ENCODE peak calls at places on chromosomes 1 and 21, in four cellular contexts. Z is RPMI8226, X is neural crest cell, G is amygdala. K is an unnamed sample.

GRCh38 chr1:232472485-232473041 is 157.4 kb downstream of the SIPA1L2 start:
- DNase-seq in Z (no peak), X (no peak), G (no peak), K (no peak)

GRCh38 chr1:83818916-83819315 is 180.0 kb downstream of the TTLL7 start:
- DNase-seq in Z (peak; percentile 5), X (no peak), G (no peak), K (no peak)

GRCh38 chr1:228118040-228118439 is 8.9 kb upstream of the MRPL55 start:
- DNase-seq in G (no peak), Z (no peak), X (no peak), K (no peak)

GRCh38 chr1:21633992-21634475 is 35.1 kb downstream of the RAP1GAP start:
- DNase-seq in X (no peak), Z (no peak), G (no peak), K (no peak)

GRCh38 chr1:171841931-171842723 is 829 bp downstream of the DNM3 start:
- DNase-seq in G (peak; percentile 31), X (peak; percentile 18), Z (no peak), K (peak; percentile 47)

GRCh38 chr1:75954594-75954993 is 22.4 kb upstream of the ASB17 start:
- DNase-seq in X (no peak), G (no peak), Z (no peak), K (no peak)

GRCh38 chr1:101128851-101129250 is 103.3 kb upstream of the DPH5 start:
- DNase-seq in X (no peak), Z (no peak), G (no peak), K (no peak)

GRCh38 chr21:45326169-45326833 is 38.6 kb upstream of the POFUT2 start:
- DNase-seq in G (no peak), X (peak; percentile 46), Z (peak; percentile 50), K (peak; percentile 33)

GRCh38 chr1:201307760-201308499 is 24.6 kb downstream of the PKP1 start:
- DNase-seq in X (no peak), Z (no peak), G (no peak), K (no peak)

GRCh38 chr1:186303911-186304310 is 71.1 kb downstream of the TPR start:
- DNase-seq in G (no peak), Z (no peak), X (no peak), K (no peak)

GRCh38 chr1:240649733-240650700 is 38.1 kb upstream of the GREM2 start:
- DNase-seq in G (no peak), Z (no peak), X (no peak), K (no peak)

GRCh38 chr21:27954806-27955205 is 987.9 kb upstream of the ADAMTS5 start:
- DNase-seq in G (no peak), Z (no peak), X (no peak), K (no peak)

GRCh38 chr1:185720633-185721272 is 13.4 kb upstream of the HMCN1 start:
- DNase-seq in G (no peak), Z (peak; percentile 31), X (no peak), K (no peak)

GRCh38 chr1:88763649-88764406 is 79.8 kb downstream of the PKN2 start:
- DNase-seq in Z (no peak), G (no peak), X (no peak), K (no peak)

GRCh38 chr21:27513825-27514224 is 546.9 kb upstream of the ADAMTS5 start:
- DNase-seq in X (no peak), G (no peak), Z (no peak), K (no peak)

GRCh38 chr1:147201276-147201675 is 23.9 kb downstream of the FMO5 start:
- DNase-seq in X (no peak), Z (peak; percentile 18), G (no peak), K (no peak)

GRCh38 chr1:159170639-159171038 is 776 bp upstream of the CADM3 start:
- DNase-seq in X (no peak), Z (no peak), G (no peak), K (no peak)

GRCh38 chr1:102726417-102726816 is 381.9 kb downstream of the COL11A1 start:
- DNase-seq in Z (no peak), X (no peak), G (no peak), K (no peak)

GRCh38 chr1:161357073-161357472 is 10.6 kb downstream of the CFAP126 start:
- DNase-seq in Z (no peak), X (no peak), G (no peak), K (no peak)

GRCh38 chr1:81802601-81803422 is 2.1 kb downstream of the ADGRL2 start:
- DNase-seq in X (peak; percentile 59), G (no peak), Z (peak; percentile 8), K (no peak)

GRCh38 chr1:28190337-28190979 is 14.0 kb upstream of the PTAFR start:
- DNase-seq in G (no peak), X (no peak), Z (peak; percentile 20), K (no peak)

GRCh38 chr1:157776971-157777386 is at the start of gene FCRL2:
- DNase-seq in X (no peak), G (no peak), Z (peak; percentile 65), K (no peak)

GRCh38 chr1:42845866-42846256 is 552 bp upstream of the ZNF691 start:
- DNase-seq in G (no peak), Z (no peak), X (no peak), K (no peak)

GRCh38 chr21:27397578-27397977 is 430.7 kb upstream of the ADAMTS5 start:
- DNase-seq in X (no peak), G (no peak), Z (no peak), K (no peak)

GRCh38 chr1:243313635-243314536 is 58.0 kb downstream of the SDCCAG8 start:
- DNase-seq in Z (no peak), X (no peak), G (no peak), K (no peak)

GRCh38 chr1:240739139-240739538 is 127.2 kb upstream of the GREM2 start:
- DNase-seq in Z (no peak), G (no peak), X (no peak), K (no peak)

GRCh38 chr1:112988367-112988766 is 32.4 kb upstream of the SLC16A1 start:
- DNase-seq in Z (no peak), G (no peak), X (no peak), K (no peak)

GRCh38 chr1:71339238-71339637 is 258.4 kb upstream of the ZRANB2 start:
- DNase-seq in Z (peak; percentile 2), X (no peak), G (no peak), K (no peak)

GRCh38 chr1:53303651-53304515 is 24.0 kb downstream of the LRP8 start:
- DNase-seq in X (no peak), G (no peak), Z (no peak), K (no peak)

GRCh38 chr1:43206721-43207228 is 34.6 kb downstream of the CFAP57 start:
- DNase-seq in X (no peak), Z (no peak), G (no peak), K (no peak)

GRCh38 chr1:210250998-210251679 is 18.5 kb downstream of the SERTAD4 start:
- DNase-seq in G (peak; percentile 69), Z (peak; percentile 24), X (peak; percentile 50), K (peak; percentile 76)

GRCh38 chr1:90763506-90763905 is 46.4 kb upstream of the BARHL2 start:
- DNase-seq in G (no peak), Z (no peak), X (no peak), K (no peak)

GRCh38 chr1:169049258-169049936 is 57.1 kb upstream of the ATP1B1 start:
- DNase-seq in Z (no peak), X (no peak), G (no peak), K (no peak)

GRCh38 chr1:61757945-61758344 is 15.7 kb downstream of the PATJ start:
- DNase-seq in X (no peak), Z (no peak), G (no peak), K (no peak)

GRCh38 chr1:209674957-209675566 is at the start of gene G0S2:
- DNase-seq in Z (peak; percentile 72), G (peak; percentile 18), X (peak; percentile 30), K (peak; percentile 61)

GRCh38 chr1:65758128-65758527 is 34.6 kb upstream of the PDE4B start:
- DNase-seq in Z (no peak), G (no peak), X (no peak), K (no peak)

GRCh38 chr1:104467590-104467989 is 717.9 kb downstream of the AMY1C start:
- DNase-seq in Z (peak; percentile 18), X (no peak), G (no peak), K (no peak)